ENCODE peak calls at places on chromosomes 11 and 22, in eight cellular contexts. One of them, this sample, is unnamed. For H3K4me1, the result is how much of the 10 kb centered on the place peaks cover.

GRCh38 chr11:68357568-68357967 is 45.2 kb downstream of the LRP5 start:
- DNase-seq in adrenal gland: no peak
- DNase-seq in A549: no peak
- DNase-seq in colonic mucosa: no peak
- DNase-seq in CD8-positive, alpha-beta T cell: no peak
- DNase-seq in GM23248: no peak
- DNase-seq in naive thymus-derived CD4-positive, alpha-beta T cell: no peak
- DNase-seq in left lung: no peak
- DNase-seq in this sample: no peak

GRCh38 chr22:44738347-44738715 is 14.0 kb upstream of the ARHGAP8 start:
- DNase-seq in adrenal gland: no peak
- DNase-seq in A549: no peak
- DNase-seq in colonic mucosa: peak
- DNase-seq in CD8-positive, alpha-beta T cell: no peak
- DNase-seq in GM23248: peak
- DNase-seq in naive thymus-derived CD4-positive, alpha-beta T cell: no peak
- DNase-seq in left lung: peak
- DNase-seq in this sample: no peak

GRCh38 chr22:44133161-44133560 is 47.6 kb upstream of the PARVG start:
- DNase-seq in adrenal gland: no peak
- DNase-seq in A549: no peak
- DNase-seq in colonic mucosa: no peak
- DNase-seq in CD8-positive, alpha-beta T cell: no peak
- DNase-seq in GM23248: peak
- DNase-seq in naive thymus-derived CD4-positive, alpha-beta T cell: no peak
- DNase-seq in left lung: no peak
- DNase-seq in this sample: no peak

GRCh38 chr22:23179381-23180294 is 671 bp upstream of the BCR start:
- DNase-seq in adrenal gland: peak
- DNase-seq in A549: no peak
- DNase-seq in colonic mucosa: peak
- DNase-seq in CD8-positive, alpha-beta T cell: no peak
- DNase-seq in GM23248: peak
- DNase-seq in naive thymus-derived CD4-positive, alpha-beta T cell: no peak
- DNase-seq in left lung: peak
- DNase-seq in this sample: peak

GRCh38 chr22:30483169-30483568 is 11.4 kb upstream of the SEC14L3 start:
- DNase-seq in adrenal gland: no peak
- DNase-seq in A549: no peak
- DNase-seq in colonic mucosa: no peak
- DNase-seq in CD8-positive, alpha-beta T cell: no peak
- DNase-seq in GM23248: peak
- DNase-seq in naive thymus-derived CD4-positive, alpha-beta T cell: no peak
- DNase-seq in left lung: no peak
- DNase-seq in this sample: no peak

GRCh38 chr11:34331329-34331728 is 26.5 kb downstream of the ABTB2 start:
- DNase-seq in adrenal gland: no peak
- DNase-seq in A549: peak
- DNase-seq in colonic mucosa: peak
- DNase-seq in CD8-positive, alpha-beta T cell: no peak
- DNase-seq in GM23248: peak
- DNase-seq in naive thymus-derived CD4-positive, alpha-beta T cell: no peak
- DNase-seq in left lung: no peak
- DNase-seq in this sample: peak

GRCh38 chr11:3879216-3879966 is 23.9 kb downstream of the STIM1 start:
- DNase-seq in adrenal gland: no peak
- DNase-seq in A549: no peak
- DNase-seq in colonic mucosa: no peak
- DNase-seq in CD8-positive, alpha-beta T cell: no peak
- DNase-seq in GM23248: no peak
- DNase-seq in naive thymus-derived CD4-positive, alpha-beta T cell: no peak
- DNase-seq in left lung: no peak
- DNase-seq in this sample: no peak

GRCh38 chr11:90856790-90857189 is 633.9 kb upstream of the CHORDC1 start:
- DNase-seq in adrenal gland: no peak
- DNase-seq in A549: no peak
- DNase-seq in colonic mucosa: no peak
- DNase-seq in CD8-positive, alpha-beta T cell: no peak
- DNase-seq in GM23248: no peak
- DNase-seq in naive thymus-derived CD4-positive, alpha-beta T cell: no peak
- DNase-seq in left lung: no peak
- DNase-seq in this sample: no peak

GRCh38 chr11:47908198-47908597 is 60.0 kb upstream of the NUP160 start:
- DNase-seq in adrenal gland: no peak
- DNase-seq in A549: no peak
- DNase-seq in colonic mucosa: no peak
- DNase-seq in CD8-positive, alpha-beta T cell: no peak
- DNase-seq in GM23248: peak
- DNase-seq in naive thymus-derived CD4-positive, alpha-beta T cell: no peak
- DNase-seq in left lung: no peak
- DNase-seq in this sample: no peak

GRCh38 chr11:43686207-43686606 is 5.7 kb downstream of the HSD17B12 start:
- DNase-seq in adrenal gland: no peak
- DNase-seq in A549: no peak
- DNase-seq in colonic mucosa: no peak
- DNase-seq in CD8-positive, alpha-beta T cell: no peak
- DNase-seq in GM23248: no peak
- DNase-seq in naive thymus-derived CD4-positive, alpha-beta T cell: no peak
- DNase-seq in left lung: no peak
- DNase-seq in this sample: no peak

GRCh38 chr11:45803981-45804805 is 756 bp upstream of the SLC35C1 start:
- DNase-seq in adrenal gland: peak
- DNase-seq in A549: peak
- DNase-seq in colonic mucosa: peak
- DNase-seq in CD8-positive, alpha-beta T cell: peak
- DNase-seq in GM23248: peak
- DNase-seq in naive thymus-derived CD4-positive, alpha-beta T cell: peak
- DNase-seq in left lung: peak
- DNase-seq in this sample: peak

GRCh38 chr11:79274636-79275315 is 166.1 kb downstream of the TENM4 start:
- DNase-seq in adrenal gland: no peak
- DNase-seq in A549: no peak
- DNase-seq in colonic mucosa: no peak
- DNase-seq in CD8-positive, alpha-beta T cell: no peak
- DNase-seq in GM23248: peak
- DNase-seq in naive thymus-derived CD4-positive, alpha-beta T cell: no peak
- DNase-seq in left lung: no peak
- DNase-seq in this sample: no peak

GRCh38 chr11:34050967-34051348 is 573 bp upstream of the CAPRIN1 start:
- DNase-seq in adrenal gland: no peak
- DNase-seq in A549: no peak
- DNase-seq in colonic mucosa: no peak
- DNase-seq in CD8-positive, alpha-beta T cell: no peak
- DNase-seq in GM23248: peak
- DNase-seq in naive thymus-derived CD4-positive, alpha-beta T cell: no peak
- DNase-seq in left lung: no peak
- DNase-seq in this sample: no peak

GRCh38 chr11:76214968-76215548 is 8.8 kb upstream of the WNT11 start:
- DNase-seq in adrenal gland: no peak
- DNase-seq in A549: no peak
- DNase-seq in colonic mucosa: no peak
- DNase-seq in CD8-positive, alpha-beta T cell: no peak
- DNase-seq in GM23248: no peak
- DNase-seq in naive thymus-derived CD4-positive, alpha-beta T cell: no peak
- DNase-seq in left lung: no peak
- DNase-seq in this sample: no peak

GRCh38 chr11:3123761-3124733 is 41.1 kb downstream of the OSBPL5 start:
- DNase-seq in adrenal gland: peak
- DNase-seq in A549: peak
- DNase-seq in colonic mucosa: peak
- DNase-seq in CD8-positive, alpha-beta T cell: no peak
- DNase-seq in GM23248: peak
- DNase-seq in naive thymus-derived CD4-positive, alpha-beta T cell: no peak
- DNase-seq in left lung: peak
- DNase-seq in this sample: peak

GRCh38 chr11:55707029-55707428 is 45.0 kb downstream of the OR4C6 start:
- DNase-seq in adrenal gland: no peak
- DNase-seq in A549: peak
- DNase-seq in colonic mucosa: no peak
- DNase-seq in CD8-positive, alpha-beta T cell: no peak
- DNase-seq in GM23248: peak
- DNase-seq in naive thymus-derived CD4-positive, alpha-beta T cell: no peak
- DNase-seq in left lung: no peak
- DNase-seq in this sample: peak

GRCh38 chr11:111923351-111923788 is 4.7 kb downstream of the C11orf52 start:
- DNase-seq in adrenal gland: no peak
- DNase-seq in A549: no peak
- DNase-seq in colonic mucosa: no peak
- DNase-seq in CD8-positive, alpha-beta T cell: no peak
- DNase-seq in GM23248: peak
- DNase-seq in naive thymus-derived CD4-positive, alpha-beta T cell: no peak
- DNase-seq in left lung: no peak
- DNase-seq in this sample: peak

GRCh38 chr11:62333768-62334167 is 3.5 kb upstream of the ASRGL1 start:
- DNase-seq in adrenal gland: no peak
- DNase-seq in A549: no peak
- DNase-seq in colonic mucosa: no peak
- DNase-seq in CD8-positive, alpha-beta T cell: no peak
- DNase-seq in GM23248: no peak
- DNase-seq in naive thymus-derived CD4-positive, alpha-beta T cell: no peak
- DNase-seq in left lung: no peak
- DNase-seq in this sample: no peak

GRCh38 chr11:11973866-11974265 is 34.6 kb downstream of the DKK3 start:
- DNase-seq in adrenal gland: no peak
- DNase-seq in A549: no peak
- DNase-seq in colonic mucosa: no peak
- DNase-seq in CD8-positive, alpha-beta T cell: no peak
- DNase-seq in GM23248: no peak
- DNase-seq in naive thymus-derived CD4-positive, alpha-beta T cell: no peak
- DNase-seq in left lung: no peak
- DNase-seq in this sample: no peak

GRCh38 chr11:94586546-94586945 is 19.4 kb downstream of the PIWIL4 start:
- DNase-seq in adrenal gland: no peak
- DNase-seq in A549: no peak
- DNase-seq in colonic mucosa: no peak
- DNase-seq in CD8-positive, alpha-beta T cell: no peak
- DNase-seq in GM23248: no peak
- DNase-seq in naive thymus-derived CD4-positive, alpha-beta T cell: no peak
- DNase-seq in left lung: no peak
- DNase-seq in this sample: no peak

GRCh38 chr11:44632466-44633123 is 67.1 kb downstream of the CD82 start:
- DNase-seq in adrenal gland: peak
- DNase-seq in A549: peak
- DNase-seq in colonic mucosa: peak
- DNase-seq in CD8-positive, alpha-beta T cell: no peak
- DNase-seq in GM23248: peak
- DNase-seq in naive thymus-derived CD4-positive, alpha-beta T cell: no peak
- DNase-seq in left lung: no peak
- DNase-seq in this sample: peak

GRCh38 chr11:62611705-62612365 is 740 bp downstream of the EML3 start:
- DNase-seq in adrenal gland: peak
- DNase-seq in A549: peak
- DNase-seq in colonic mucosa: peak
- DNase-seq in CD8-positive, alpha-beta T cell: no peak
- DNase-seq in GM23248: peak
- DNase-seq in naive thymus-derived CD4-positive, alpha-beta T cell: peak
- DNase-seq in left lung: no peak
- DNase-seq in this sample: peak

GRCh38 chr11:42521994-42522393 is 789.8 kb upstream of the API5 start:
- DNase-seq in adrenal gland: no peak
- DNase-seq in A549: no peak
- DNase-seq in colonic mucosa: no peak
- DNase-seq in CD8-positive, alpha-beta T cell: no peak
- DNase-seq in GM23248: peak
- DNase-seq in naive thymus-derived CD4-positive, alpha-beta T cell: no peak
- DNase-seq in left lung: no peak
- DNase-seq in this sample: no peak

GRCh38 chr22:30038219-30038618 is 42.0 kb upstream of the HORMAD2 start:
- DNase-seq in adrenal gland: no peak
- DNase-seq in A549: no peak
- DNase-seq in colonic mucosa: no peak
- DNase-seq in CD8-positive, alpha-beta T cell: no peak
- DNase-seq in GM23248: peak
- DNase-seq in naive thymus-derived CD4-positive, alpha-beta T cell: no peak
- DNase-seq in left lung: no peak
- DNase-seq in this sample: no peak

GRCh38 chr11:56380120-56380519 is 4.7 kb downstream of the OR8U1 start:
- DNase-seq in adrenal gland: no peak
- DNase-seq in A549: no peak
- DNase-seq in colonic mucosa: no peak
- DNase-seq in CD8-positive, alpha-beta T cell: no peak
- DNase-seq in GM23248: no peak
- DNase-seq in naive thymus-derived CD4-positive, alpha-beta T cell: no peak
- DNase-seq in left lung: no peak
- DNase-seq in this sample: no peak

GRCh38 chr22:46637711-46638600 is 17.8 kb downstream of the GRAMD4 start:
- DNase-seq in adrenal gland: no peak
- DNase-seq in A549: no peak
- DNase-seq in colonic mucosa: no peak
- DNase-seq in CD8-positive, alpha-beta T cell: no peak
- DNase-seq in GM23248: no peak
- DNase-seq in naive thymus-derived CD4-positive, alpha-beta T cell: no peak
- DNase-seq in left lung: peak
- DNase-seq in this sample: no peak
- H3K4me1 ChIP-seq in adrenal gland: under half
- H3K4me1 ChIP-seq in A549: under half
- H3K4me1 ChIP-seq in colonic mucosa: under half
- H3K4me1 ChIP-seq in CD8-positive, alpha-beta T cell: under half
- H3K4me1 ChIP-seq in GM23248: under half
- H3K4me1 ChIP-seq in naive thymus-derived CD4-positive, alpha-beta T cell: under half
- H3K4me1 ChIP-seq in left lung: under half
- H3K4me1 ChIP-seq in this sample: under half

GRCh38 chr11:17720796-17721171 is 1.4 kb downstream of the MYOD1 start:
- DNase-seq in adrenal gland: no peak
- DNase-seq in A549: no peak
- DNase-seq in colonic mucosa: no peak
- DNase-seq in CD8-positive, alpha-beta T cell: no peak
- DNase-seq in GM23248: no peak
- DNase-seq in naive thymus-derived CD4-positive, alpha-beta T cell: no peak
- DNase-seq in left lung: no peak
- DNase-seq in this sample: no peak
- H3K4me3 ChIP-seq in adrenal gland: no peak
- H3K4me3 ChIP-seq in A549: peak
- H3K4me3 ChIP-seq in colonic mucosa: no peak
- H3K4me3 ChIP-seq in CD8-positive, alpha-beta T cell: no peak
- H3K4me3 ChIP-seq in GM23248: no peak
- H3K4me3 ChIP-seq in naive thymus-derived CD4-positive, alpha-beta T cell: no peak
- H3K4me3 ChIP-seq in left lung: no peak
- H3K4me3 ChIP-seq in this sample: no peak

GRCh38 chr22:41535244-41535643 is 9.0 kb downstream of the POLR3H start:
- DNase-seq in adrenal gland: no peak
- DNase-seq in A549: peak
- DNase-seq in colonic mucosa: no peak
- DNase-seq in CD8-positive, alpha-beta T cell: no peak
- DNase-seq in GM23248: peak
- DNase-seq in naive thymus-derived CD4-positive, alpha-beta T cell: no peak
- DNase-seq in left lung: no peak
- DNase-seq in this sample: no peak
- H3K27ac ChIP-seq in adrenal gland: no peak
- H3K27ac ChIP-seq in A549: no peak
- H3K27ac ChIP-seq in colonic mucosa: no peak
- H3K27ac ChIP-seq in CD8-positive, alpha-beta T cell: no peak
- H3K27ac ChIP-seq in GM23248: no peak
- H3K27ac ChIP-seq in naive thymus-derived CD4-positive, alpha-beta T cell: no peak
- H3K27ac ChIP-seq in left lung: no peak
- H3K27ac ChIP-seq in this sample: no peak

DNA sequence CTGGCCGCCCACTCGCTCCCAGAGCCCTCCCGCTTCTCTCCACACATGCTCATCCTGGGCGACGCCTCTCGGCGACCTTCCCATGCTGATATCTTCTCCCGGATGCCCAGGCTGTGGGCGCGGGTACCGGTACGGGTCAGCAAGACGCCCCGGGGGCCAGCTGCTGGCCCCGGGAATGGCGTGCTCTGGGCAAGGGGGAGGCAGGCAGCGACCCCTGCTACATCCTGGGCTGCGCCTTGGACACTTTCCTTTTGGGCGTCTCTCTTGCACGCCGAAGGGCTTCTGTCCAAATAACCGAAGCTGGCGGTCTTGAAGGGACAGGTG is 48.1 kb downstream of the RPL27A start:
- DNase-seq in adrenal gland: no peak
- DNase-seq in A549: no peak
- DNase-seq in colonic mucosa: no peak
- DNase-seq in CD8-positive, alpha-beta T cell: no peak
- DNase-seq in GM23248: no peak
- DNase-seq in naive thymus-derived CD4-positive, alpha-beta T cell: no peak
- DNase-seq in left lung: no peak
- DNase-seq in this sample: no peak
- H3K4me1 ChIP-seq in adrenal gland: under half
- H3K4me1 ChIP-seq in A549: under half
- H3K4me1 ChIP-seq in colonic mucosa: under half
- H3K4me1 ChIP-seq in CD8-positive, alpha-beta T cell: under half
- H3K4me1 ChIP-seq in GM23248: under half
- H3K4me1 ChIP-seq in naive thymus-derived CD4-positive, alpha-beta T cell: under half
- H3K4me1 ChIP-seq in left lung: under half
- H3K4me1 ChIP-seq in this sample: under half

This sample was measured in SJSA1.